ENCODE peak calls at places on chromosomes 13 and 19, in ten cellular contexts. I is naive B cell; A is activated CD8-positive, alpha-beta memory T cell treated with anti-CD3 and anti-CD28 coated beads for 48 hours; O is tibial artery; F is transverse colon; G is AG08396; X is IMR-90; T is nephron progenitor cell; U is heart left ventricle; J is OCI-LY7. W is an unnamed sample.

GRCh38 chr19:9941236-9941635 is 4.9 kb upstream of the OLFM2 start:
- DNase-seq in I (no peak), A (no peak), O (no peak), F (no peak), G (no peak), X (peak), T (no peak), U (no peak), J (no peak), W (no peak)

GRCh38 chr13:22461854-22462565 is 718.8 kb upstream of the SGCG start:
- DNase-seq in I (no peak), A (no peak), O (no peak), F (no peak), G (peak), X (no peak), T (no peak), U (no peak), J (no peak), W (no peak)

GRCh38 chr13:109840201-109840892 is 54.0 kb upstream of the IRS2 start:
- DNase-seq in I (no peak), A (peak), O (no peak), F (no peak), G (peak), X (peak), T (no peak), U (no peak), J (no peak), W (no peak)

GRCh38 chr13:26951581-26952177 is 191.1 kb upstream of the GPR12 start:
- DNase-seq in I (no peak), A (no peak), O (no peak), F (peak), G (no peak), X (no peak), T (no peak), U (no peak), J (no peak), W (no peak)

GRCh38 chr13:26971990-26972888 is 199.4 kb downstream of the USP12 start:
- DNase-seq in I (no peak), A (no peak), O (no peak), F (peak), G (no peak), X (peak), T (peak), U (peak), J (peak), W (peak)

GRCh38 chr13:26473571-26474230 is 83.8 kb upstream of the WASF3 start:
- DNase-seq in I (no peak), A (no peak), O (no peak), F (no peak), G (no peak), X (no peak), T (no peak), U (no peak), J (no peak), W (no peak)

GRCh38 chr13:23793711-23794110 is 95.5 kb downstream of the MIPEP start:
- DNase-seq in I (no peak), A (no peak), O (no peak), F (no peak), G (no peak), X (no peak), T (no peak), U (no peak), J (no peak), W (no peak)

GRCh38 chr19:21835429-21835809 is 563 bp downstream of the ZNF43 start:
- DNase-seq in I (no peak), A (no peak), O (no peak), F (peak), G (no peak), X (no peak), T (no peak), U (no peak), J (no peak), W (no peak)

GRCh38 chr19:38977445-38978314 is 2.1 kb upstream of the FBXO17 start:
- DNase-seq in I (no peak), A (peak), O (no peak), F (no peak), G (no peak), X (peak), T (no peak), U (no peak), J (no peak), W (no peak)

GRCh38 chr19:4456843-4457653 is 546 bp downstream of the UBXN6 start:
- DNase-seq in I (no peak), A (no peak), O (no peak), F (peak), G (peak), X (peak), T (peak), U (no peak), J (peak), W (peak)

GRCh38 chr19:20969898-20970297 is 46.8 kb downstream of the ZNF85 start:
- DNase-seq in I (no peak), A (no peak), O (no peak), F (no peak), G (no peak), X (no peak), T (no peak), U (no peak), J (no peak), W (no peak)

GRCh38 chr19:7852851-7853759 is 21.1 kb downstream of the PRR36 start:
- DNase-seq in I (peak), A (no peak), O (no peak), F (peak), G (peak), X (peak), T (peak), U (no peak), J (peak), W (peak)

GRCh38 chr13:51590231-51590630 is 6.0 kb downstream of the WDFY2 start:
- DNase-seq in I (no peak), A (no peak), O (no peak), F (no peak), G (no peak), X (no peak), T (no peak), U (no peak), J (no peak), W (no peak)

GRCh38 chr19:751501-752341 is 809 bp downstream of the MISP start:
- DNase-seq in I (no peak), A (no peak), O (no peak), F (peak), G (peak), X (peak), T (no peak), U (no peak), J (no peak), W (no peak)

GRCh38 chr19:1014161-1015060 is 6.5 kb downstream of the TMEM259 start:
- DNase-seq in I (no peak), A (no peak), O (no peak), F (no peak), G (no peak), X (no peak), T (no peak), U (no peak), J (no peak), W (no peak)

GRCh38 chr19:1041835-1042685 is 2.2 kb downstream of the ABCA7 start:
- DNase-seq in I (no peak), A (no peak), O (no peak), F (peak), G (no peak), X (no peak), T (no peak), U (no peak), J (no peak), W (no peak)

GRCh38 chr19:18645035-18645511 is 8.2 kb downstream of the KLHL26 start:
- DNase-seq in I (no peak), A (no peak), O (peak), F (no peak), G (no peak), X (no peak), T (no peak), U (no peak), J (no peak), W (no peak)

GRCh38 chr19:30393729-30394480 is 21.7 kb downstream of the ZNF536 start:
- DNase-seq in I (no peak), A (no peak), O (no peak), F (no peak), G (no peak), X (no peak), T (no peak), U (no peak), J (no peak), W (no peak)

GRCh38 chr13:20997301-20998061 is 63.9 kb downstream of the LATS2 start:
- DNase-seq in I (no peak), A (no peak), O (peak), F (no peak), G (peak), X (peak), T (no peak), U (no peak), J (no peak), W (no peak)

GRCh38 chr13:27954406-27954851 is 14.7 kb downstream of the CDX2 start:
- DNase-seq in I (no peak), A (no peak), O (no peak), F (peak), G (peak), X (no peak), T (peak), U (no peak), J (no peak), W (no peak)

GRCh38 chr13:110916671-110917142 is 1.8 kb upstream of the ANKRD10 start:
- DNase-seq in I (no peak), A (no peak), O (no peak), F (no peak), G (peak), X (peak), T (no peak), U (no peak), J (no peak), W (no peak)

GRCh38 chr13:45799451-45799850 is 52.1 kb downstream of the SIAH3 start:
- DNase-seq in I (no peak), A (no peak), O (no peak), F (no peak), G (no peak), X (no peak), T (no peak), U (no peak), J (no peak), W (no peak)

GRCh38 chr19:8517551-8518442 is 3.8 kb upstream of the ZNF414 start:
- DNase-seq in I (no peak), A (no peak), O (no peak), F (no peak), G (no peak), X (no peak), T (no peak), U (no peak), J (peak), W (no peak)

GRCh38 chr19:5036733-5037681 is 68.1 kb downstream of the KDM4B start:
- DNase-seq in I (no peak), A (no peak), O (no peak), F (no peak), G (peak), X (peak), T (no peak), U (no peak), J (no peak), W (no peak)

GRCh38 chr13:53010374-53011105 is 18.1 kb upstream of the OLFM4 start:
- DNase-seq in I (no peak), A (no peak), O (no peak), F (peak), G (no peak), X (no peak), T (no peak), U (no peak), J (no peak), W (no peak)

W was measured in NCI-H2227 treated with DMSO at 0.1 percent for 48 hours.